ENCODE peak calls at places on chromosomes 16 and 17, in four cellular contexts. Q, I, J and O are unnamed samples.

GRCh38 chr16:82979406-82980111 is 352.8 kb downstream of the CDH13 start:
- DNase-seq in Q (no peak), I (no peak), J (no peak), O (no peak)

GRCh38 chr17:50904522-50905459 is 38.6 kb upstream of the TOB1 start:
- DNase-seq in Q (peak), I (peak), J (no peak), O (no peak)

GRCh38 chr17:1617620-1618174 is 10.9 kb downstream of the SLC43A2 start:
- DNase-seq in Q (no peak), I (no peak), J (peak), O (no peak)

GRCh38 chr17:78224226-78225087 is 7.0 kb upstream of the TMEM235 start:
- DNase-seq in Q (no peak), I (no peak), J (no peak), O (no peak)

GRCh38 chr17:73091770-73092517 is 544 bp downstream of the SLC39A11 start:
- DNase-seq in Q (no peak), I (peak), J (peak), O (no peak)

GRCh38 chr17:60082946-60083471 is 4.3 kb upstream of the HEATR6 start:
- DNase-seq in Q (no peak), I (no peak), J (no peak), O (no peak)

GRCh38 chr16:9115277-9115676 is 23.8 kb downstream of the HAPSTR1 start:
- DNase-seq in Q (no peak), I (no peak), J (peak), O (no peak)

GRCh38 chr16:14300631-14301149 is 229.6 kb downstream of the MRTFB start:
- DNase-seq in Q (no peak), I (peak), J (peak), O (peak)

GRCh38 chr17:78000351-78000750 is 41.8 kb downstream of the TNRC6C start:
- DNase-seq in Q (no peak), I (no peak), J (no peak), O (no peak)

GRCh38 chr17:59845595-59846390 is 47.0 kb downstream of the TUBD1 start:
- DNase-seq in Q (peak), I (peak), J (peak), O (no peak)

GRCh38 chr16:4266372-4266771 is 6.5 kb downstream of the TFAP4 start:
- DNase-seq in Q (no peak), I (no peak), J (no peak), O (no peak)

GRCh38 chr16:48330847-48331204 is 54.4 kb downstream of the SIAH1 start:
- DNase-seq in Q (no peak), I (no peak), J (no peak), O (no peak)

GRCh38 chr16:84177740-84178070 is 9.2 kb downstream of the TAF1C start:
- DNase-seq in Q (peak), I (no peak), J (peak), O (no peak)

GRCh38 chr16:29310852-29311314 is 95.6 kb downstream of the NPIPB11 start:
- DNase-seq in Q (no peak), I (peak), J (no peak), O (no peak)

DNA sequence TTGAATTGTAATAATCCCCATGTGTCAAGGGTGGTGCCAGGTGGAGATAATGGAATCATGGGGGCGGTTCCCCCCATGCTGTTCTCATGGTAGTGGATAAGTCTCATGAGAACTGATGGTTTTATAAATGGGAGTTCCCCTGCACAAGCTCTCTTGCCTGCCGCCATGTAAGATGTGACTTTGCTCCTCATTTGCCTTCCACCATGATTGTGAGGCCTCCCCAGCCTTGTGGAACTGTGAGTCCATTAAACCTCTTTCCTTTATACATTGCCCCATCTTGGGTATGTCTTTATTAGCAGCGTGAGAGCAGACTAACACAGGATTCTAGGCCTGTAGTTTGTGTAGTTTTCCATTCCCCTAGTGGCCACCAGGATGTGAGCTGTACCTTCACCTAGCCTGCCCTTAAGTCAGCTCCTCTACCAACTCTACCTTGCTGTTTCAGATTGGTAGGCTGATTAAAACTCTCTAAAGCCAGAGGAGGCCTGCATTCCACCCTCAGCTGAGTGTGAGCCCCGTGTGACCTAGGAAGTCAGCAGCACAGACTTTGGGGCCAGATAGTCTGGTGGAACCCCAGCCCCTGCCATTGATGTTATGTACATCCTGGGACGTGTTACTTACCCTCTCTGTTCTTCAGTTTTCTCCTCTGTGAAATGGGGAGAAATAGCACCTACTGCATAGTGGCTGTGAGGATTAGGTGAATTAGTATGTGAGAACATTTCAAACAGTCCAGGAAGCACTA is 252.4 kb upstream of the CACNG5 start:
- DNase-seq in Q (no peak), I (no peak), J (no peak), O (no peak)
- TF ChIP-seq CTCF in Q (no peak), I (no peak), J (no peak), O (no peak)

GRCh38 chr16:88737298-88738166 is 31.2 kb downstream of the CTU2 start:
- DNase-seq in Q (peak), I (peak), J (peak), O (peak)
- TF ChIP-seq CTCF in Q (peak), I (peak), J (peak), O (peak)

DNA sequence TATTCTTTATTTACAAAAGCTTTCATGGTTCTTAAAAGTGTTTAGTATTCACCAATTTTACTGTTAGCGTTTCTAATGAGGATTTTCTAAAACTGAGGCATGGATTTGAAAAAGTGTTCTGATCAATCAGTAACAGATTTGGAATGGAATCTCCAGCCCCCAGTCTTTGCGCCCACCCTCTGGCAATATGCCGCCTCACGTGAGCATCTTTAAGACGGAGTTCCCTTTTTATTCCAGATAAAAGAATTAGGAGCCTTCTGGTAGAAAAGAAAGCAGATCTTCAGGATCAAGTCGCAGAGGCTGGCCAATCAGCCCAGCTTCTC is 1.1 kb downstream of the TBC1D16 start:
- DNase-seq in Q (no peak), I (no peak), J (no peak), O (no peak)
- TF ChIP-seq CTCF in Q (no peak), I (no peak), J (no peak), O (no peak)

DNA sequence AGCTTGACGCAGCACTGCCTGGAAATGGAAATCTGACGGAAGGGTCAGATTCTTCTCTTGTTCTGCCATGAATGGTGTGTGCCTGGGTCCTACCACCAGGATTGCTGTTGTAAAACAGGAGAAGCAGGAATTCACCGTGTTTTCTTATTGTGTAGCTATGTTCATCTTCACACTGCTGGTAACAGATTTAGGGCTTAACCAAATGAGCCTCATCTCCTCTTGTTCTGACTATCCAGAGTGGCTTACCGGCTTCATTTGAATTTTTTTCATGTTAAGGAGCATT is 97.3 kb upstream of the CHMP6 start:
- DNase-seq in Q (no peak), I (no peak), J (no peak), O (no peak)
- TF ChIP-seq CTCF in Q (no peak), I (no peak), J (peak), O (no peak)